ENCODE peak calls at places on chromosomes 13 and 19, in seven cellular contexts. J is HepG2; A is CD8-positive, alpha-beta T cell; H is PC-9; K is IMR-90; S is sigmoid colon; F is breast epithelium. Y is an unnamed sample.

GRCh38 chr13:27472941-27473340 is 22.6 kb upstream of the MTIF3 start:
- DNase-seq in A (no peak), S (no peak), J (no peak), K (no peak), H (no peak), F (no peak), Y (no peak)

GRCh38 chr19:27709496-27709895 is 1503.5 kb downstream of the UQCRFS1 start:
- DNase-seq in H (no peak), J (no peak), K (no peak), S (no peak), A (no peak), F (no peak), Y (no peak)

GRCh38 chr13:57799624-57800023 is 168.1 kb downstream of the PCDH17 start:
- DNase-seq in K (no peak), H (no peak), J (no peak), S (no peak), F (no peak), A (no peak), Y (no peak)

GRCh38 chr13:113470073-113470472 is 16.8 kb upstream of the ADPRHL1 start:
- DNase-seq in J (no peak), S (no peak), F (no peak), H (no peak), A (no peak), K (no peak), Y (no peak)

GRCh38 chr13:113656831-113657671 is 947 bp downstream of the ATP4B start:
- DNase-seq in H (no peak), S (peak; percentile 46), K (no peak), A (no peak), J (no peak), F (peak; percentile 31), Y (peak; percentile 69)

GRCh38 chr19:14673088-14673487 is 1.6 kb downstream of the ADGRE3 start:
- DNase-seq in J (no peak), A (no peak), K (no peak), H (no peak), S (no peak), F (no peak), Y (no peak)

GRCh38 chr13:95660981-95661581 is 15.9 kb upstream of the DNAJC3 start:
- DNase-seq in A (no peak), J (peak; percentile 51), S (no peak), K (peak; percentile 50), F (no peak), H (no peak), Y (no peak)

GRCh38 chr19:48624791-48625723 is 5.8 kb downstream of the SPHK2 start:
- DNase-seq in J (no peak), K (no peak), H (no peak), F (no peak), A (no peak), S (peak; percentile 69), Y (peak; percentile 24)

GRCh38 chr13:35926859-35927530 is 204.2 kb downstream of the DCLK1 start:
- DNase-seq in S (peak; percentile 78), H (no peak), K (peak; percentile 30), J (no peak), F (no peak), A (no peak), Y (no peak)
- TF ChIP-seq CTCF in S (no peak), H (no peak), K (no peak), J (no peak), F (no peak), A (no peak), Y (no peak)

GRCh38 chr19:43841990-43842389 is 14.9 kb downstream of the ZNF283 start:
- DNase-seq in H (no peak), K (no peak), F (no peak), A (no peak), J (no peak), S (no peak), Y (no peak)

GRCh38 chr19:43839139-43839538 is 12.0 kb downstream of the ZNF283 start:
- DNase-seq in S (no peak), A (no peak), K (no peak), J (no peak), H (no peak), F (no peak), Y (no peak)
- H3K9me3 ChIP-seq in S (peaks cover 74% of the 10 kb centered on the region), A (peaks cover 38% of the 10 kb centered on the region), K (peaks cover 54% of the 10 kb centered on the region), J (peaks cover 82% of the 10 kb centered on the region), H (peaks cover 58% of the 10 kb centered on the region), F (peaks cover 74% of the 10 kb centered on the region), Y (peaks cover 75% of the 10 kb centered on the region)

GRCh38 chr19:38690146-38690545 is 42.7 kb downstream of the ACTN4 start:
- DNase-seq in K (no peak), J (no peak), F (no peak), S (no peak), H (no peak), A (no peak), Y (no peak)
- H3K4me1 ChIP-seq in K (peaks cover 36% of the 10 kb centered on the region), J (peaks cover 100% of the 10 kb centered on the region), F (peaks cover 34% of the 10 kb centered on the region), S (peaks cover 82% of the 10 kb centered on the region), H (peaks cover 99% of the 10 kb centered on the region), A (peaks cover 45% of the 10 kb centered on the region), Y (peaks cover 98% of the 10 kb centered on the region)

DNA sequence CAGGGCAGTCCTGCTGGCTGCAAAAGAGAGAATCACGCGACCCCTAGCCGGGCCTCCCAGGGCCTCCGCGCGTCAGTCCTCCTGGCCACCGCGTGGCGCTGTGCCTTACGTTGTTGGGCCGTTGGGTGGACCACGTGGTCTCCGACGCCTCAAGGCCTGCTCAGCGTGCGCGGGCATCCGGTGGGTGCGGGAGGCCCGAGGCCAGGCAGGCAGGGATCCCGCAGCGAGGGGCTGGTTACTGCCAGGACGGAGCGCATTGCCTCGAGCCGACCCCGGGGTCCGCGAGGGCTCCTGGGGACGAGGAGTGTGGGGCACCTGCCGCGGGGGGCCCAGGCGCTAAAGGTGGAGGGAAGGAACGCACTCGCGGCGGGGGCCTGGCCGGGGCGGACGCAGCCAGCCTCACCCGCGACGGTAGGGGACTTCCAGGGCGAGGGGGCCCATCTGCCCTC is at the start of gene TDRD12:
- DNase-seq in S (no peak), A (no peak), F (no peak), J (no peak), H (no peak), K (no peak), Y (no peak)
- TF ChIP-seq CTCF in S (no peak), A (no peak), F (no peak), J (peak; percentile 46), H (no peak), K (no peak), Y (no peak)

GRCh38 chr19:21430674-21431073 is 33.7 kb downstream of the ZNF493 start:
- DNase-seq in F (no peak), S (no peak), K (no peak), H (no peak), A (no peak), J (no peak), Y (no peak)

GRCh38 chr19:21434516-21434915 is 37.6 kb downstream of the ZNF493 start:
- DNase-seq in K (no peak), S (no peak), A (no peak), H (no peak), F (no peak), J (no peak), Y (no peak)

GRCh38 chr19:21439372-21439771 is 42.4 kb downstream of the ZNF493 start:
- DNase-seq in H (peak; percentile 21), F (no peak), J (peak; percentile 4), A (no peak), S (no peak), K (no peak), Y (no peak)

GRCh38 chr19:21432590-21432989 is 35.7 kb downstream of the ZNF493 start:
- DNase-seq in J (no peak), F (no peak), H (no peak), S (no peak), K (no peak), A (no peak), Y (no peak)

GRCh38 chr19:21434967-21435544 is 38.1 kb downstream of the ZNF493 start:
- DNase-seq in H (no peak), F (no peak), A (no peak), K (no peak), S (no peak), J (no peak), Y (no peak)
- H3K9me3 ChIP-seq in H (peaks cover 6% of the 10 kb centered on the region), F (no peaks in the 10 kb centered on the region), A (peaks cover 34% of the 10 kb centered on the region), K (peaks cover 29% of the 10 kb centered on the region), S (no peaks in the 10 kb centered on the region), J (peaks cover 90% of the 10 kb centered on the region), Y (no peaks in the 10 kb centered on the region)

DNA sequence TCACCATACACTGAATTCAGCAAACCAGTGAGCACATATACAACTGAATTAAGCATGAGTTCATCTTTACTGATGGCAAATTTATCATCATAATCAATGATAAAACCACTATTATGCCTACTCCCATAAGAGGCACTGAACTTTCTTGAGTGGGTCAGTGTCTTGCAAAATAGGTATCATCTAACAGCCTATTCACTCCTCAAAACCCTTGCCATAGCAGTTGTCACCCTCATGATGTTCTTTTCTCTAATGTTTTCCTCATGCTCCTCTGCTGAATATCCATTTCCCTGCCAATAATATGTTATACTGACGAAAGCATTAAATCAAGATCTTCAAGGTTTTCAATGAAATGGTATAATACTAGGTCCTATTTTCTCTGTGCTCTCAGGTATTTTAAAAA is 5.6 kb downstream of the ARGLU1 start:
- DNase-seq in H (no peak), K (no peak), F (no peak), J (no peak), S (no peak), A (no peak), Y (no peak)
- H3K4me1 ChIP-seq in H (peaks cover 27% of the 10 kb centered on the region), K (peaks cover 21% of the 10 kb centered on the region), F (peaks cover 25% of the 10 kb centered on the region), J (peaks cover 39% of the 10 kb centered on the region), S (peaks cover 92% of the 10 kb centered on the region), A (peaks cover 47% of the 10 kb centered on the region), Y (peaks cover 56% of the 10 kb centered on the region)

GRCh38 chr13:103762523-103762922 is 696.3 kb upstream of the SLC10A2 start:
- DNase-seq in J (no peak), H (no peak), A (no peak), K (no peak), F (no peak), S (no peak), Y (no peak)
- TF ChIP-seq CTCF in J (no peak), H (no peak), A (no peak), K (no peak), F (no peak), S (no peak), Y (no peak)

Y was measured in upper lobe of left lung.